ENCODE peak calls at places on chromosome 1, in five cellular contexts. One of them, this sample, is unnamed. For H3K4me1, the result is how much of the 10 kb centered on the place peaks cover.

GRCh38 chr1:227944066-227944930 is 3.4 kb downstream of the WNT9A start:
- DNase-seq in heart right ventricle: no peak
- DNase-seq in CD8-positive, alpha-beta memory T cell: no peak
- DNase-seq in mesenchymal stem cell: no peak
- DNase-seq in Peyer's patch: no peak
- DNase-seq in this sample: no peak

GRCh38 chr1:56404066-56404465 is 175.3 kb downstream of the PLPP3 start:
- DNase-seq in heart right ventricle: no peak
- DNase-seq in CD8-positive, alpha-beta memory T cell: no peak
- DNase-seq in mesenchymal stem cell: no peak
- DNase-seq in Peyer's patch: no peak
- DNase-seq in this sample: no peak

GRCh38 chr1:64137569-64137936 is 65.9 kb upstream of the UBE2U start:
- DNase-seq in heart right ventricle: no peak
- DNase-seq in CD8-positive, alpha-beta memory T cell: no peak
- DNase-seq in mesenchymal stem cell: peak
- DNase-seq in Peyer's patch: no peak
- DNase-seq in this sample: no peak

GRCh38 chr1:19390901-19391595 is 78.9 kb downstream of the SLC66A1 start:
- DNase-seq in heart right ventricle: peak
- DNase-seq in CD8-positive, alpha-beta memory T cell: peak
- DNase-seq in mesenchymal stem cell: peak
- DNase-seq in Peyer's patch: peak
- DNase-seq in this sample: peak

GRCh38 chr1:83508485-83509151 is 490.3 kb downstream of the TTLL7 start:
- DNase-seq in heart right ventricle: no peak
- DNase-seq in CD8-positive, alpha-beta memory T cell: peak
- DNase-seq in mesenchymal stem cell: peak
- DNase-seq in Peyer's patch: no peak
- DNase-seq in this sample: no peak

GRCh38 chr1:24442764-24443163 is 27.2 kb downstream of the NIPAL3 start:
- DNase-seq in heart right ventricle: no peak
- DNase-seq in CD8-positive, alpha-beta memory T cell: no peak
- DNase-seq in mesenchymal stem cell: no peak
- DNase-seq in Peyer's patch: no peak
- DNase-seq in this sample: no peak

GRCh38 chr1:2582401-2582800 is 4.2 kb upstream of the PRXL2B start:
- DNase-seq in heart right ventricle: no peak
- DNase-seq in CD8-positive, alpha-beta memory T cell: no peak
- DNase-seq in mesenchymal stem cell: no peak
- DNase-seq in Peyer's patch: no peak
- DNase-seq in this sample: no peak

GRCh38 chr1:32398401-32398800 is 4.2 kb upstream of the BSDC1 start:
- DNase-seq in heart right ventricle: no peak
- DNase-seq in CD8-positive, alpha-beta memory T cell: no peak
- DNase-seq in mesenchymal stem cell: peak
- DNase-seq in Peyer's patch: no peak
- DNase-seq in this sample: no peak

GRCh38 chr1:244201750-244202149 is 150.7 kb downstream of the ZBTB18 start:
- DNase-seq in heart right ventricle: no peak
- DNase-seq in CD8-positive, alpha-beta memory T cell: no peak
- DNase-seq in mesenchymal stem cell: no peak
- DNase-seq in Peyer's patch: no peak
- DNase-seq in this sample: no peak

GRCh38 chr1:207968521-207968944 is 57.6 kb upstream of the CD34 start:
- DNase-seq in heart right ventricle: no peak
- DNase-seq in CD8-positive, alpha-beta memory T cell: no peak
- DNase-seq in mesenchymal stem cell: no peak
- DNase-seq in Peyer's patch: no peak
- DNase-seq in this sample: no peak

GRCh38 chr1:171872430-171872829 is 31.1 kb downstream of the DNM3 start:
- DNase-seq in heart right ventricle: no peak
- DNase-seq in CD8-positive, alpha-beta memory T cell: no peak
- DNase-seq in mesenchymal stem cell: no peak
- DNase-seq in Peyer's patch: no peak
- DNase-seq in this sample: no peak

GRCh38 chr1:175089319-175089718 is 21.7 kb downstream of the TNN start:
- DNase-seq in heart right ventricle: peak
- DNase-seq in CD8-positive, alpha-beta memory T cell: no peak
- DNase-seq in mesenchymal stem cell: no peak
- DNase-seq in Peyer's patch: no peak
- DNase-seq in this sample: no peak

GRCh38 chr1:25666437-25666836 is 49.8 kb downstream of the MAN1C1 start:
- DNase-seq in heart right ventricle: no peak
- DNase-seq in CD8-positive, alpha-beta memory T cell: no peak
- DNase-seq in mesenchymal stem cell: no peak
- DNase-seq in Peyer's patch: no peak
- DNase-seq in this sample: no peak

GRCh38 chr1:204224655-204225054 is 10.9 kb upstream of the GOLT1A start:
- DNase-seq in heart right ventricle: no peak
- DNase-seq in CD8-positive, alpha-beta memory T cell: no peak
- DNase-seq in mesenchymal stem cell: no peak
- DNase-seq in Peyer's patch: no peak
- DNase-seq in this sample: no peak

GRCh38 chr1:174971902-174972301 is 27.8 kb upstream of the CACYBP start:
- DNase-seq in heart right ventricle: no peak
- DNase-seq in CD8-positive, alpha-beta memory T cell: no peak
- DNase-seq in mesenchymal stem cell: no peak
- DNase-seq in Peyer's patch: no peak
- DNase-seq in this sample: no peak

GRCh38 chr1:151399890-151400235 is 490 bp downstream of the PSMB4 start:
- DNase-seq in heart right ventricle: no peak
- DNase-seq in CD8-positive, alpha-beta memory T cell: no peak
- DNase-seq in mesenchymal stem cell: peak
- DNase-seq in Peyer's patch: no peak
- DNase-seq in this sample: no peak

GRCh38 chr1:30451532-30452125 is 271.8 kb downstream of the MATN1 start:
- DNase-seq in heart right ventricle: no peak
- DNase-seq in CD8-positive, alpha-beta memory T cell: no peak
- DNase-seq in mesenchymal stem cell: no peak
- DNase-seq in Peyer's patch: no peak
- DNase-seq in this sample: no peak

GRCh38 chr1:6148497-6149241 is 31.5 kb downstream of the CHD5 start:
- DNase-seq in heart right ventricle: peak
- DNase-seq in CD8-positive, alpha-beta memory T cell: peak
- DNase-seq in mesenchymal stem cell: peak
- DNase-seq in Peyer's patch: peak
- DNase-seq in this sample: peak

GRCh38 chr1:29211086-29212030 is 19.4 kb downstream of the MECR start:
- DNase-seq in heart right ventricle: no peak
- DNase-seq in CD8-positive, alpha-beta memory T cell: no peak
- DNase-seq in mesenchymal stem cell: no peak
- DNase-seq in Peyer's patch: no peak
- DNase-seq in this sample: no peak

GRCh38 chr1:107934573-107934972 is 30.4 kb downstream of the VAV3 start:
- DNase-seq in heart right ventricle: no peak
- DNase-seq in CD8-positive, alpha-beta memory T cell: no peak
- DNase-seq in mesenchymal stem cell: no peak
- DNase-seq in Peyer's patch: no peak
- DNase-seq in this sample: no peak

GRCh38 chr1:103461171-103462105 is 64.1 kb upstream of the RNPC3 start:
- DNase-seq in heart right ventricle: no peak
- DNase-seq in CD8-positive, alpha-beta memory T cell: no peak
- DNase-seq in mesenchymal stem cell: peak
- DNase-seq in Peyer's patch: no peak
- DNase-seq in this sample: no peak

GRCh38 chr1:116819081-116819480 is 64.9 kb downstream of the CD2 start:
- DNase-seq in heart right ventricle: no peak
- DNase-seq in CD8-positive, alpha-beta memory T cell: no peak
- DNase-seq in mesenchymal stem cell: peak
- DNase-seq in Peyer's patch: no peak
- DNase-seq in this sample: no peak

GRCh38 chr1:33468972-33469371 is 3.5 kb upstream of the ZSCAN20 start:
- DNase-seq in heart right ventricle: no peak
- DNase-seq in CD8-positive, alpha-beta memory T cell: no peak
- DNase-seq in mesenchymal stem cell: no peak
- DNase-seq in Peyer's patch: no peak
- DNase-seq in this sample: no peak

GRCh38 chr1:47196622-47197021 is 6.8 kb upstream of the PDZK1IP1 start:
- DNase-seq in heart right ventricle: no peak
- DNase-seq in CD8-positive, alpha-beta memory T cell: no peak
- DNase-seq in mesenchymal stem cell: no peak
- DNase-seq in Peyer's patch: no peak
- DNase-seq in this sample: no peak

GRCh38 chr1:59892836-59893811 is 33.4 kb downstream of the CYP2J2 start:
- DNase-seq in heart right ventricle: no peak
- DNase-seq in CD8-positive, alpha-beta memory T cell: no peak
- DNase-seq in mesenchymal stem cell: no peak
- DNase-seq in Peyer's patch: no peak
- DNase-seq in this sample: no peak

GRCh38 chr1:3462356-3463012 is 8.0 kb downstream of the ARHGEF16 start:
- DNase-seq in heart right ventricle: peak
- DNase-seq in CD8-positive, alpha-beta memory T cell: no peak
- DNase-seq in mesenchymal stem cell: no peak
- DNase-seq in Peyer's patch: peak
- DNase-seq in this sample: no peak

GRCh38 chr1:113138778-113139177 is 65.8 kb downstream of the LRIG2 start:
- DNase-seq in heart right ventricle: no peak
- DNase-seq in CD8-positive, alpha-beta memory T cell: no peak
- DNase-seq in mesenchymal stem cell: no peak
- DNase-seq in Peyer's patch: no peak
- DNase-seq in this sample: no peak

GRCh38 chr1:85580046-85580411 is 532 bp upstream of the CCN1 start:
- DNase-seq in heart right ventricle: no peak
- DNase-seq in CD8-positive, alpha-beta memory T cell: no peak
- DNase-seq in mesenchymal stem cell: peak
- DNase-seq in Peyer's patch: no peak
- DNase-seq in this sample: no peak
- H3K4me1 ChIP-seq in heart right ventricle: half or more
- H3K4me1 ChIP-seq in CD8-positive, alpha-beta memory T cell: under half
- H3K4me1 ChIP-seq in mesenchymal stem cell: under half
- H3K4me1 ChIP-seq in Peyer's patch: under half
- H3K4me1 ChIP-seq in this sample: under half

GRCh38 chr1:94325379-94326302 is 88.3 kb upstream of the ARHGAP29 start:
- DNase-seq in heart right ventricle: no peak
- DNase-seq in CD8-positive, alpha-beta memory T cell: no peak
- DNase-seq in mesenchymal stem cell: peak
- DNase-seq in Peyer's patch: no peak
- DNase-seq in this sample: no peak

GRCh38 chr1:94324168-94324544 is 86.8 kb upstream of the ARHGAP29 start:
- DNase-seq in heart right ventricle: no peak
- DNase-seq in CD8-positive, alpha-beta memory T cell: no peak
- DNase-seq in mesenchymal stem cell: peak
- DNase-seq in Peyer's patch: no peak
- DNase-seq in this sample: no peak

GRCh38 chr1:94322696-94323095 is 85.3 kb upstream of the ARHGAP29 start:
- DNase-seq in heart right ventricle: no peak
- DNase-seq in CD8-positive, alpha-beta memory T cell: no peak
- DNase-seq in mesenchymal stem cell: no peak
- DNase-seq in Peyer's patch: no peak
- DNase-seq in this sample: no peak

GRCh38 chr1:94321662-94322061 is 84.3 kb upstream of the ARHGAP29 start:
- DNase-seq in heart right ventricle: no peak
- DNase-seq in CD8-positive, alpha-beta memory T cell: no peak
- DNase-seq in mesenchymal stem cell: no peak
- DNase-seq in Peyer's patch: no peak
- DNase-seq in this sample: no peak

DNA sequence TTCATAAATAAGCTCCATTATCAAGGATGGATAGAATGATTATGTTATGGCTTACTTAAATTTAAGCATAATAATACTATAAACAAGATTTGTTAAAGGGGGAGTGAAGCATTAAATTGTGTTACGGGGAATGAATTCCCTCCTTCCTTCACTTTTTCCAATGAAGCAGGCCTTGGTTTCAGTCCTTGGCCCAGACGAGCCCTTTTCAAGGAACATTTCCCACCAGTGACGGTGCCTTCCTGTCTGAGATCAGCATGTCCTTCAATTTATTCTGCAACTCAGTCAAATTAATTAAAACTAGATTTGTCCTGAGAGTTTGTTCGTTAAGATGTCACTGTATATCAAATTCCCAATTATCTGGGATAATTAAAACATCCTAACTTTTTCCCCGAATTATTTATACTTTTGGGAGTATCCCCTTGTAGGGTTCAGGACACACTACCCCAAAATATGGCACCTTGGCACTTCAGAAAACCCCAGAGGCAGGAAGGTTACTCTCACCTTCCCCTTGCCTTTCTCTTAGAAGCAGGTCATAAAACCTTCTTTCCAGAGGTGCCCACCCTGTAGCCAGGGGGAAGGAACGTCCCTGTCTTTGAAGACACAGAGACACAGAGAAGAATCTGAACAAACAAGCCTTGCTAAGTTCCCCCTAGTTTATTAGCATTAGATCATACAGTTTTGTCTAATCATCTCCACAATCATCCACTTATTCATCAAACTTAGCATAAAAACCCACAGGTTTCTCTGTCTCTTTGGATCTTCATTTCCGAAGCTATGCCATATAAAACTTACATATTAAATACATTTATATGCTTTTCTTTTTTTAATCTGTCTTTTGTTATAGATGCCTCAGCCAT is 86.2 kb upstream of the ARHGAP29 start:
- DNase-seq in heart right ventricle: no peak
- DNase-seq in CD8-positive, alpha-beta memory T cell: no peak
- DNase-seq in mesenchymal stem cell: no peak
- DNase-seq in Peyer's patch: no peak
- DNase-seq in this sample: no peak
- H3K4me3 ChIP-seq in heart right ventricle: no peak
- H3K4me3 ChIP-seq in CD8-positive, alpha-beta memory T cell: no peak
- H3K4me3 ChIP-seq in mesenchymal stem cell: no peak
- H3K4me3 ChIP-seq in Peyer's patch: no peak
- H3K4me3 ChIP-seq in this sample: no peak

GRCh38 chr1:8664887-8665286 is 152.6 kb downstream of the RERE start:
- DNase-seq in heart right ventricle: no peak
- DNase-seq in CD8-positive, alpha-beta memory T cell: no peak
- DNase-seq in mesenchymal stem cell: no peak
- DNase-seq in Peyer's patch: no peak
- DNase-seq in this sample: no peak
- H3K4me1 ChIP-seq in heart right ventricle: half or more
- H3K4me1 ChIP-seq in CD8-positive, alpha-beta memory T cell: half or more
- H3K4me1 ChIP-seq in mesenchymal stem cell: under half
- H3K4me1 ChIP-seq in Peyer's patch: under half
- H3K4me1 ChIP-seq in this sample: under half

DNA sequence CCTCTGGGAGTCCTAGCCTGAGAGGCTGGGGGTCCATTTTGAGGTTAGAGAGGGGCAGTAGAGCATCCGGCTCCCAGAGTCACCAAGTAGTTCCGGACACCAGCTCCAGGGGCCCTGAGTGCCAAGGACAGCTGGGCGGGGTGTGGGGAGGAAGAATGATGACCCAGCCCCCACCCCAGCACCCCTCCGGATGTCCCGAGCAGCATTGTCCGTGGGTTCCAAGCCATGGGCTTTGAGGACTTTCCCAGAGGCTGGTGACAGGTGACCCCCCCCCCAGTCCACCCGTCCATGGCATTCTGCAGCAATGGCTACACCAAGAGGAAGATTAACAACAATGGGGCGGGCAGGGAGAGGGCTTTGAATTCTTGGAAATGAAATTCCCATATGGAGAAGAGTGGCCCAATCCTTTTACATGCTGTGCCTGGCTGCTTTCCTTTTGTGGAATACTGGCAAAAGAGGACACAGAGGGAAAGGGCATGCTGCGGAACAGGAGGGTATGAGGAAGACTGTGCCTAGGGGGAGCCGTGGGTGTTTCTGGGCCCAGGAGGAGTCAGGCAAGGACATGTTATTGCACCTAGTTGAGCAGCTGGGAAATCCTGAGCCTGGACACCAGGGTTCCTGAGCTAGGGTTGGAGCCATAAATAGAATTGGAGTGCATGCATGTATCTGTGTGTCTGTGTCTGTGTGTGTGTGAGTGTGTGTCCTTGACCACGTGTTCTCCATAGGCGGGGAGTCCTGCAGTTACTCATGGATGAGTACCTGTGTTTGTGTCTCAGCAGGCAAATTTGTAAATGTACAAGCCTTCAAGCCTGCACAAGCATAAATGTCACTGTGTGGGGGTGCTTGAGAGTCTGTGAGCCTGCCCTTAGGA is 953 bp downstream of the ATP1A2 start:
- DNase-seq in heart right ventricle: no peak
- DNase-seq in CD8-positive, alpha-beta memory T cell: no peak
- DNase-seq in mesenchymal stem cell: peak
- DNase-seq in Peyer's patch: no peak
- DNase-seq in this sample: no peak
- H3K4me3 ChIP-seq in heart right ventricle: peak
- H3K4me3 ChIP-seq in CD8-positive, alpha-beta memory T cell: no peak
- H3K4me3 ChIP-seq in mesenchymal stem cell: no peak
- H3K4me3 ChIP-seq in Peyer's patch: peak
- H3K4me3 ChIP-seq in this sample: no peak